ENCODE peak calls at places on chromosome 11, in six cellular contexts. L, U, V, I, D and F are unnamed samples.

GRCh38 chr11:112942966-112943643 is 18.1 kb upstream of the NCAM1 start:
- DNase-seq in L (no peak), U (no peak), V (no peak), I (no peak), D (no peak), F (no peak)

GRCh38 chr11:59918494-59918893 is 19.7 kb upstream of the OOSP1 start:
- DNase-seq in L (no peak), U (no peak), V (no peak), I (no peak), D (no peak), F (peak; percentile 35)

GRCh38 chr11:61254403-61255025 is 13.5 kb downstream of the PGA5 start:
- DNase-seq in L (peak; percentile 52), U (peak; percentile 19), V (peak; percentile 74), I (peak; percentile 77), D (peak; percentile 71), F (peak; percentile 56)

GRCh38 chr11:65444314-65445051 is 21.9 kb downstream of the NEAT1 start:
- DNase-seq in L (peak; percentile 43), U (no peak), V (no peak), I (no peak), D (no peak), F (no peak)

GRCh38 chr11:126731526-126731925 is 269.0 kb downstream of the KIRREL3 start:
- DNase-seq in L (no peak), U (no peak), V (no peak), I (no peak), D (no peak), F (no peak)

GRCh38 chr11:68692115-68692514 is 7.8 kb downstream of the GAL start:
- DNase-seq in L (no peak), U (no peak), V (no peak), I (no peak), D (no peak), F (no peak)

GRCh38 chr11:76323804-76324203 is 57.1 kb downstream of the THAP12 start:
- DNase-seq in L (no peak), U (no peak), V (no peak), I (no peak), D (no peak), F (no peak)

GRCh38 chr11:106459135-106459534 is 381.7 kb downstream of the AASDHPPT start:
- DNase-seq in L (no peak), U (no peak), V (no peak), I (no peak), D (no peak), F (no peak)

GRCh38 chr11:19595840-19596751 is 116.5 kb upstream of the NAV2 start:
- DNase-seq in L (peak; percentile 90), U (no peak), V (no peak), I (no peak), D (no peak), F (peak; percentile 90)

GRCh38 chr11:66858186-66858938 is 1.5 kb downstream of the LRFN4 start:
- DNase-seq in L (no peak), U (no peak), V (no peak), I (no peak), D (no peak), F (no peak)

GRCh38 chr11:21464601-21465193 is 728.2 kb upstream of the ANO5 start:
- DNase-seq in L (no peak), U (no peak), V (no peak), I (no peak), D (no peak), F (no peak)

GRCh38 chr11:3195251-3196160 is 23.1 kb downstream of the MRGPRG start:
- DNase-seq in L (peak; percentile 14), U (no peak), V (peak; percentile 41), I (no peak), D (no peak), F (no peak)

GRCh38 chr11:125201525-125202121 is 37.1 kb downstream of the PKNOX2 start:
- DNase-seq in L (peak; percentile 7), U (no peak), V (no peak), I (peak; percentile 26), D (peak; percentile 40), F (no peak)

GRCh38 chr11:83021780-83022125 is 49.9 kb downstream of the RAB30 start:
- DNase-seq in L (no peak), U (no peak), V (no peak), I (no peak), D (no peak), F (no peak)

GRCh38 chr11:85407648-85408047 is 219.5 kb downstream of the DLG2 start:
- DNase-seq in L (no peak), U (no peak), V (no peak), I (no peak), D (no peak), F (no peak)

GRCh38 chr11:66070604-66071325 is 693 bp downstream of the PACS1 start:
- DNase-seq in L (peak; percentile 28), U (no peak), V (peak; percentile 44), I (peak; percentile 47), D (peak; percentile 65), F (peak; percentile 19)

GRCh38 chr11:87036756-87037449 is 831 bp upstream of the TMEM135 start:
- DNase-seq in L (no peak), U (no peak), V (no peak), I (no peak), D (no peak), F (no peak)

GRCh38 chr11:130999086-130999485 is 82.8 kb upstream of the SNX19 start:
- DNase-seq in L (peak; percentile 58), U (no peak), V (no peak), I (no peak), D (no peak), F (peak; percentile 24)

GRCh38 chr11:130599073-130599654 is 150.7 kb downstream of the ADAMTS15 start:
- DNase-seq in L (peak; percentile 50), U (no peak), V (no peak), I (no peak), D (peak; percentile 51), F (no peak)

GRCh38 chr11:11789735-11790369 is 51.9 kb upstream of the USP47 start:
- DNase-seq in L (peak; percentile 40), U (no peak), V (peak; percentile 20), I (peak; percentile 26), D (peak; percentile 59), F (peak; percentile 15)

GRCh38 chr11:118581057-118581456 is 8.8 kb downstream of the ARCN1 start:
- DNase-seq in L (no peak), U (no peak), V (no peak), I (peak; percentile 23), D (no peak), F (no peak)

GRCh38 chr11:74707602-74708510 is 23.4 kb downstream of the CHRDL2 start:
- DNase-seq in L (no peak), U (no peak), V (no peak), I (no peak), D (no peak), F (no peak)

GRCh38 chr11:2825886-2826678 is 59.5 kb downstream of the CDKN1C start:
- DNase-seq in L (peak; percentile 95), U (no peak), V (no peak), I (no peak), D (peak; percentile 91), F (peak; percentile 93)

GRCh38 chr11:69618237-69618636 is 22.7 kb upstream of the CCND1 start:
- DNase-seq in L (no peak), U (no peak), V (no peak), I (no peak), D (no peak), F (no peak)

GRCh38 chr11:78961186-78961782 is 386.6 kb upstream of the NARS2 start:
- DNase-seq in L (peak; percentile 46), U (no peak), V (peak; percentile 41), I (peak; percentile 50), D (peak; percentile 57), F (peak; percentile 19)
- TF ChIP-seq CTCF in L (peak; percentile 50), U (peak; percentile 21), V (peak; percentile 31), I (no peak), D (peak; percentile 48), F (peak; percentile 73)

GRCh38 chr11:44130751-44131150 is 35.3 kb downstream of the EXT2 start:
- DNase-seq in L (no peak), U (no peak), V (no peak), I (no peak), D (no peak), F (no peak)
- TF ChIP-seq CTCF in L (no peak), U (no peak), V (no peak), I (no peak), D (no peak), F (no peak)

GRCh38 chr11:13324709-13325108 is 47.1 kb downstream of the BMAL1 start:
- DNase-seq in L (no peak), U (no peak), V (no peak), I (no peak), D (no peak), F (no peak)
- TF ChIP-seq CTCF in L (no peak), U (no peak), V (no peak), I (no peak), D (no peak), F (no peak)

GRCh38 chr11:92211576-92212167 is 12.9 kb upstream of the FAT3 start:
- DNase-seq in L (peak; percentile 33), U (no peak), V (peak; percentile 23), I (peak; percentile 39), D (peak; percentile 68), F (peak; percentile 43)
- TF ChIP-seq CTCF in L (peak; percentile 39), U (no peak), V (peak; percentile 30), I (no peak), D (peak; percentile 50), F (peak; percentile 68)

DNA sequence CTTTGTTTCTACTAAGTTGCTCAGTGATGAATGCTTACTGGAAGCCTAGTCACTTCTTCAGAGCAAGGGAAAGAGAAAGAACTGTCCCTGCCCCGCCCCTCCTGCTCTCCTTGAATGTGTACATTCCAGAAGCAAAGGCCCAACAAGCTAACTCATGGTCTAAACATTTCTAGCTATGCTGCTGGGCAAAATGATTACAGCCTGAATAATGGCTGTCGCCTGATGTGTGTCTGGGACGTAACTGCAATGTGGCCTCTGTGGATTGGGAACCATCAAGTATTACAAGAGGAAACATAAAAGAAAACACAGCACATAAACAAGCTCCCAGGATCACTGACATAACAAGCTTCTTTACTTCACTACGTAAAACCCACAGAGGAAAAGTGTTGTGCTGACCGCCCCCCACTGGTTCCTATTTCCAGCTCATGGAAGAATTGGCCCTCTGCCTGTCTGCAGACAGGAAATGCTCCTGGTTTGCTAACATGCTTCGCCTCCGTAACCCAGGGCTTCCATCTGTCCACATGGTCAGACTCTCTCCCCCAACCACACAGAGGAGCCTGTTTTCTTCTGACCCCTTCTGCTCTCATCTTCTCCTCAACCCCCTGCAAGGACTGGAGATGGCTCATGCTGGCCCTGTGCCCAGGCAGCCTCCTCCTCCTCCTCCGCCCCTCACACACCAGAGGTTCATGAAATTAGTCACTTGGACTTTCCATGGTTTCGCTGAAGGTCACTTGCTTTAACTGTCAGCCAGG is 187.2 kb downstream of the MAML2 start:
- DNase-seq in L (peak; percentile 97), U (peak; percentile 46), V (no peak), I (no peak), D (peak; percentile 85), F (peak; percentile 98)
- TF ChIP-seq CTCF in L (peak; percentile 41), U (peak; percentile 25), V (no peak), I (no peak), D (peak; percentile 40), F (peak; percentile 67)